ENCODE peak calls at places on chromosomes 1 and 21, in seven cellular contexts. B is neural progenitor cell; Q is stimulated activated CD8-positive, alpha-beta memory T cell treated with anti-CD3 and anti-CD28 coated beads, Interleukin-4, amount 100 ng/mL, for 24 hours; E is NCI-H524; S is iris pigment epithelial cell; V is amniotic epithelial cell; K is NCI-H1436. F is an unnamed sample.

GRCh38 chr1:84164567-84165021 is 20.5 kb downstream of the PRKACB start:
- DNase-seq in B (no peak), E (peak; percentile 58), Q (no peak), V (no peak), S (no peak), K (no peak), F (no peak)

GRCh38 chr1:106290805-106291537 is 765.5 kb upstream of the PRMT6 start:
- DNase-seq in E (peak; percentile 92), Q (no peak), K (no peak), S (no peak), V (no peak), B (no peak), F (no peak)

GRCh38 chr1:159338018-159338417 is 35.9 kb downstream of the FCER1A start:
- DNase-seq in K (no peak), Q (no peak), B (no peak), V (no peak), E (no peak), S (no peak), F (no peak)

GRCh38 chr1:49622877-49623276 is 400.9 kb downstream of the AGBL4 start:
- DNase-seq in V (no peak), Q (no peak), E (no peak), S (no peak), B (no peak), K (no peak), F (no peak)

GRCh38 chr21:38811257-38811656 is 5.5 kb downstream of the ETS2 start:
- DNase-seq in E (no peak), V (peak; percentile 67), K (no peak), B (no peak), S (peak; percentile 88), Q (no peak), F (no peak)

GRCh38 chr1:187151555-187151954 is 322.8 kb downstream of the PLA2G4A start:
- DNase-seq in E (no peak), B (no peak), K (no peak), Q (no peak), V (no peak), S (no peak), F (no peak)

GRCh38 chr1:76256289-76257223 is 182.0 kb downstream of the ST6GALNAC3 start:
- DNase-seq in V (no peak), Q (no peak), K (no peak), B (no peak), E (no peak), S (no peak), F (no peak)

GRCh38 chr1:9875636-9876000 is 34.5 kb downstream of the CTNNBIP1 start:
- DNase-seq in K (no peak), B (no peak), Q (no peak), E (no peak), S (no peak), V (no peak), F (no peak)

GRCh38 chr1:74592580-74593355 is 80.4 kb upstream of the LRRC53 start:
- DNase-seq in E (no peak), S (no peak), B (no peak), V (no peak), Q (no peak), K (no peak), F (no peak)

GRCh38 chr1:200954434-200954833 is 59.7 kb downstream of the INAVA start:
- DNase-seq in K (no peak), S (no peak), Q (no peak), E (no peak), B (no peak), V (no peak), F (no peak)

GRCh38 chr1:6086762-6087401 is 41.2 kb downstream of the KCNAB2 start:
- DNase-seq in V (no peak), E (no peak), Q (no peak), K (no peak), B (no peak), S (no peak), F (no peak)

GRCh38 chr1:172976222-172977041 is 74.3 kb downstream of the TNFSF18 start:
- DNase-seq in E (no peak), B (no peak), Q (no peak), V (peak; percentile 48), S (peak; percentile 95), K (no peak), F (no peak)

GRCh38 chr21:41402231-41402630 is 23.8 kb upstream of the MX1 start:
- DNase-seq in B (no peak), V (no peak), Q (no peak), K (no peak), S (no peak), E (no peak), F (no peak)

GRCh38 chr1:219837274-219837993 is 90.9 kb downstream of the SLC30A10 start:
- DNase-seq in B (peak; percentile 77), Q (no peak), K (peak; percentile 65), E (peak; percentile 62), S (peak; percentile 67), V (peak; percentile 55), F (peak; percentile 11)

F was measured in heart right ventricle.